ENCODE peak calls at places on chromosome 16, in eight cellular contexts. One of them, this sample, is unnamed.

GRCh38 chr16:46908540-46909372 is 24.6 kb downstream of the GPT2 start:
- DNase-seq in AG08396: peak
- DNase-seq in pons: peak
- DNase-seq in ureter: no peak
- DNase-seq in ascending aorta: no peak
- DNase-seq in stimulated activated naive B cell treated with anti-CD40 and anti-IgM and Interleukin-4, amounts not matched to agents 10 μg/mL and 1 μg/mL and 100 μg/mL, for 72 hours: no peak
- DNase-seq in RWPE1: peak
- DNase-seq in D341Med: peak
- DNase-seq in this sample: peak

GRCh38 chr16:71499775-71500364 is 10.7 kb upstream of the ZNF19 start:
- DNase-seq in pons: peak
- DNase-seq in ascending aorta: no peak
- DNase-seq in D341Med: peak
- DNase-seq in stimulated activated naive B cell treated with anti-CD40 and anti-IgM and Interleukin-4, amounts not matched to agents 10 μg/mL and 1 μg/mL and 100 μg/mL, for 72 hours: peak
- DNase-seq in ureter: peak
- DNase-seq in RWPE1: peak
- DNase-seq in AG08396: peak
- DNase-seq in this sample: no peak

GRCh38 chr16:30065943-30066881 is 652 bp downstream of the ALDOA start:
- DNase-seq in D341Med: no peak
- DNase-seq in AG08396: peak
- DNase-seq in pons: no peak
- DNase-seq in RWPE1: peak
- DNase-seq in ureter: no peak
- DNase-seq in stimulated activated naive B cell treated with anti-CD40 and anti-IgM and Interleukin-4, amounts not matched to agents 10 μg/mL and 1 μg/mL and 100 μg/mL, for 72 hours: no peak
- DNase-seq in ascending aorta: no peak
- DNase-seq in this sample: peak

GRCh38 chr16:87947356-87948118 is 3.7 kb upstream of the BANP start:
- DNase-seq in D341Med: no peak
- DNase-seq in pons: no peak
- DNase-seq in AG08396: no peak
- DNase-seq in ureter: no peak
- DNase-seq in stimulated activated naive B cell treated with anti-CD40 and anti-IgM and Interleukin-4, amounts not matched to agents 10 μg/mL and 1 μg/mL and 100 μg/mL, for 72 hours: no peak
- DNase-seq in RWPE1: no peak
- DNase-seq in ascending aorta: no peak
- DNase-seq in this sample: no peak

GRCh38 chr16:1184156-1184868 is 31.4 kb downstream of the CACNA1H start:
- DNase-seq in ascending aorta: no peak
- DNase-seq in AG08396: no peak
- DNase-seq in stimulated activated naive B cell treated with anti-CD40 and anti-IgM and Interleukin-4, amounts not matched to agents 10 μg/mL and 1 μg/mL and 100 μg/mL, for 72 hours: no peak
- DNase-seq in pons: no peak
- DNase-seq in RWPE1: no peak
- DNase-seq in D341Med: no peak
- DNase-seq in ureter: no peak
- DNase-seq in this sample: no peak

GRCh38 chr16:46884513-46885293 is 541 bp downstream of the GPT2 start:
- DNase-seq in RWPE1: no peak
- DNase-seq in stimulated activated naive B cell treated with anti-CD40 and anti-IgM and Interleukin-4, amounts not matched to agents 10 μg/mL and 1 μg/mL and 100 μg/mL, for 72 hours: peak
- DNase-seq in ureter: no peak
- DNase-seq in D341Med: peak
- DNase-seq in pons: peak
- DNase-seq in ascending aorta: no peak
- DNase-seq in AG08396: peak
- DNase-seq in this sample: no peak

GRCh38 chr16:62034236-62035114 is 1.8 kb downstream of the CDH8 start:
- DNase-seq in AG08396: no peak
- DNase-seq in ureter: no peak
- DNase-seq in D341Med: no peak
- DNase-seq in RWPE1: no peak
- DNase-seq in stimulated activated naive B cell treated with anti-CD40 and anti-IgM and Interleukin-4, amounts not matched to agents 10 μg/mL and 1 μg/mL and 100 μg/mL, for 72 hours: no peak
- DNase-seq in pons: no peak
- DNase-seq in ascending aorta: no peak
- DNase-seq in this sample: no peak

GRCh38 chr16:57185446-57185944 is 344 bp downstream of the PSME3IP1 start:
- DNase-seq in stimulated activated naive B cell treated with anti-CD40 and anti-IgM and Interleukin-4, amounts not matched to agents 10 μg/mL and 1 μg/mL and 100 μg/mL, for 72 hours: no peak
- DNase-seq in AG08396: peak
- DNase-seq in RWPE1: peak
- DNase-seq in ascending aorta: peak
- DNase-seq in ureter: peak
- DNase-seq in pons: no peak
- DNase-seq in D341Med: peak
- DNase-seq in this sample: peak

GRCh38 chr16:17519556-17519955 is 48.8 kb upstream of the XYLT1 start:
- DNase-seq in D341Med: no peak
- DNase-seq in ureter: no peak
- DNase-seq in ascending aorta: no peak
- DNase-seq in stimulated activated naive B cell treated with anti-CD40 and anti-IgM and Interleukin-4, amounts not matched to agents 10 μg/mL and 1 μg/mL and 100 μg/mL, for 72 hours: no peak
- DNase-seq in RWPE1: no peak
- DNase-seq in AG08396: no peak
- DNase-seq in pons: no peak
- DNase-seq in this sample: no peak

GRCh38 chr16:87465306-87465705 is 27.5 kb downstream of the ZCCHC14 start:
- DNase-seq in pons: no peak
- DNase-seq in RWPE1: peak
- DNase-seq in ureter: peak
- DNase-seq in stimulated activated naive B cell treated with anti-CD40 and anti-IgM and Interleukin-4, amounts not matched to agents 10 μg/mL and 1 μg/mL and 100 μg/mL, for 72 hours: no peak
- DNase-seq in ascending aorta: peak
- DNase-seq in AG08396: peak
- DNase-seq in D341Med: no peak
- DNase-seq in this sample: peak

GRCh38 chr16:13338044-13338443 is 436.6 kb downstream of the SHISA9 start:
- DNase-seq in ureter: no peak
- DNase-seq in ascending aorta: no peak
- DNase-seq in AG08396: no peak
- DNase-seq in RWPE1: no peak
- DNase-seq in pons: no peak
- DNase-seq in stimulated activated naive B cell treated with anti-CD40 and anti-IgM and Interleukin-4, amounts not matched to agents 10 μg/mL and 1 μg/mL and 100 μg/mL, for 72 hours: no peak
- DNase-seq in D341Med: no peak
- DNase-seq in this sample: no peak

GRCh38 chr16:87391950-87392822 is at the start of gene MAP1LC3B:
- DNase-seq in AG08396: peak
- DNase-seq in D341Med: peak
- DNase-seq in pons: peak
- DNase-seq in ascending aorta: peak
- DNase-seq in stimulated activated naive B cell treated with anti-CD40 and anti-IgM and Interleukin-4, amounts not matched to agents 10 μg/mL and 1 μg/mL and 100 μg/mL, for 72 hours: peak
- DNase-seq in RWPE1: peak
- DNase-seq in ureter: peak
- DNase-seq in this sample: peak

GRCh38 chr16:72815348-72816318 is 232.3 kb downstream of the ZFHX3 start:
- DNase-seq in RWPE1: no peak
- DNase-seq in pons: no peak
- DNase-seq in ascending aorta: no peak
- DNase-seq in ureter: no peak
- DNase-seq in AG08396: no peak
- DNase-seq in stimulated activated naive B cell treated with anti-CD40 and anti-IgM and Interleukin-4, amounts not matched to agents 10 μg/mL and 1 μg/mL and 100 μg/mL, for 72 hours: no peak
- DNase-seq in D341Med: no peak
- DNase-seq in this sample: no peak

GRCh38 chr16:700684-701584 is 4.7 kb downstream of the FBXL16 start:
- DNase-seq in ascending aorta: no peak
- DNase-seq in pons: no peak
- DNase-seq in stimulated activated naive B cell treated with anti-CD40 and anti-IgM and Interleukin-4, amounts not matched to agents 10 μg/mL and 1 μg/mL and 100 μg/mL, for 72 hours: no peak
- DNase-seq in ureter: no peak
- DNase-seq in D341Med: no peak
- DNase-seq in AG08396: peak
- DNase-seq in RWPE1: no peak
- DNase-seq in this sample: no peak

GRCh38 chr16:23362460-23363317 is 60.6 kb downstream of the SCNN1B start:
- DNase-seq in pons: no peak
- DNase-seq in RWPE1: peak
- DNase-seq in ureter: peak
- DNase-seq in AG08396: no peak
- DNase-seq in ascending aorta: no peak
- DNase-seq in D341Med: no peak
- DNase-seq in stimulated activated naive B cell treated with anti-CD40 and anti-IgM and Interleukin-4, amounts not matched to agents 10 μg/mL and 1 μg/mL and 100 μg/mL, for 72 hours: no peak
- DNase-seq in this sample: peak

GRCh38 chr16:51648521-51648920 is 497.5 kb upstream of the SALL1 start:
- DNase-seq in RWPE1: no peak
- DNase-seq in AG08396: no peak
- DNase-seq in pons: no peak
- DNase-seq in D341Med: no peak
- DNase-seq in stimulated activated naive B cell treated with anti-CD40 and anti-IgM and Interleukin-4, amounts not matched to agents 10 μg/mL and 1 μg/mL and 100 μg/mL, for 72 hours: no peak
- DNase-seq in ureter: no peak
- DNase-seq in ascending aorta: no peak
- DNase-seq in this sample: no peak

GRCh38 chr16:85234310-85235235 is 122.3 kb upstream of the CIBAR2 start:
- DNase-seq in D341Med: peak
- DNase-seq in ureter: no peak
- DNase-seq in stimulated activated naive B cell treated with anti-CD40 and anti-IgM and Interleukin-4, amounts not matched to agents 10 μg/mL and 1 μg/mL and 100 μg/mL, for 72 hours: no peak
- DNase-seq in ascending aorta: no peak
- DNase-seq in pons: no peak
- DNase-seq in RWPE1: peak
- DNase-seq in AG08396: peak
- DNase-seq in this sample: peak

GRCh38 chr16:86578499-86579267 is at the start of gene FOXL1:
- DNase-seq in pons: no peak
- DNase-seq in AG08396: peak
- DNase-seq in D341Med: no peak
- DNase-seq in RWPE1: no peak
- DNase-seq in ureter: no peak
- DNase-seq in stimulated activated naive B cell treated with anti-CD40 and anti-IgM and Interleukin-4, amounts not matched to agents 10 μg/mL and 1 μg/mL and 100 μg/mL, for 72 hours: no peak
- DNase-seq in ascending aorta: no peak
- DNase-seq in this sample: no peak

GRCh38 chr16:53666816-53667415 is 36.7 kb downstream of the RPGRIP1L start:
- DNase-seq in pons: no peak
- DNase-seq in AG08396: no peak
- DNase-seq in RWPE1: no peak
- DNase-seq in ascending aorta: no peak
- DNase-seq in D341Med: no peak
- DNase-seq in stimulated activated naive B cell treated with anti-CD40 and anti-IgM and Interleukin-4, amounts not matched to agents 10 μg/mL and 1 μg/mL and 100 μg/mL, for 72 hours: no peak
- DNase-seq in ureter: no peak
- DNase-seq in this sample: no peak

GRCh38 chr16:10876799-10877341 is at the start of gene CIITA:
- DNase-seq in D341Med: no peak
- DNase-seq in ascending aorta: peak
- DNase-seq in RWPE1: peak
- DNase-seq in pons: peak
- DNase-seq in ureter: peak
- DNase-seq in AG08396: peak
- DNase-seq in stimulated activated naive B cell treated with anti-CD40 and anti-IgM and Interleukin-4, amounts not matched to agents 10 μg/mL and 1 μg/mL and 100 μg/mL, for 72 hours: peak
- DNase-seq in this sample: peak

GRCh38 chr16:69443809-69444611 is 19.6 kb downstream of the CYB5B start:
- DNase-seq in AG08396: peak
- DNase-seq in ureter: no peak
- DNase-seq in stimulated activated naive B cell treated with anti-CD40 and anti-IgM and Interleukin-4, amounts not matched to agents 10 μg/mL and 1 μg/mL and 100 μg/mL, for 72 hours: no peak
- DNase-seq in ascending aorta: no peak
- DNase-seq in RWPE1: no peak
- DNase-seq in pons: peak
- DNase-seq in D341Med: peak
- DNase-seq in this sample: no peak

GRCh38 chr16:55933038-55933437 is 57.9 kb upstream of the CES5A start:
- DNase-seq in RWPE1: no peak
- DNase-seq in D341Med: no peak
- DNase-seq in pons: no peak
- DNase-seq in ureter: no peak
- DNase-seq in AG08396: no peak
- DNase-seq in stimulated activated naive B cell treated with anti-CD40 and anti-IgM and Interleukin-4, amounts not matched to agents 10 μg/mL and 1 μg/mL and 100 μg/mL, for 72 hours: no peak
- DNase-seq in ascending aorta: no peak
- DNase-seq in this sample: no peak

GRCh38 chr16:27408602-27409031 is 6.6 kb downstream of the IL21R start:
- DNase-seq in ureter: no peak
- DNase-seq in RWPE1: peak
- DNase-seq in D341Med: no peak
- DNase-seq in pons: no peak
- DNase-seq in stimulated activated naive B cell treated with anti-CD40 and anti-IgM and Interleukin-4, amounts not matched to agents 10 μg/mL and 1 μg/mL and 100 μg/mL, for 72 hours: peak
- DNase-seq in ascending aorta: no peak
- DNase-seq in AG08396: no peak
- DNase-seq in this sample: no peak

GRCh38 chr16:3945751-3946603 is 65.5 kb upstream of the CREBBP start:
- DNase-seq in AG08396: peak
- DNase-seq in pons: no peak
- DNase-seq in stimulated activated naive B cell treated with anti-CD40 and anti-IgM and Interleukin-4, amounts not matched to agents 10 μg/mL and 1 μg/mL and 100 μg/mL, for 72 hours: no peak
- DNase-seq in ascending aorta: no peak
- DNase-seq in D341Med: no peak
- DNase-seq in RWPE1: peak
- DNase-seq in ureter: no peak
- DNase-seq in this sample: peak

GRCh38 chr16:11258553-11259287 is 2.7 kb upstream of the SOCS1 start:
- DNase-seq in AG08396: no peak
- DNase-seq in pons: peak
- DNase-seq in stimulated activated naive B cell treated with anti-CD40 and anti-IgM and Interleukin-4, amounts not matched to agents 10 μg/mL and 1 μg/mL and 100 μg/mL, for 72 hours: peak
- DNase-seq in RWPE1: no peak
- DNase-seq in ascending aorta: no peak
- DNase-seq in D341Med: no peak
- DNase-seq in ureter: no peak
- DNase-seq in this sample: peak

GRCh38 chr16:64158941-64159588 is 962.8 kb downstream of the CDH11 start:
- DNase-seq in D341Med: no peak
- DNase-seq in RWPE1: no peak
- DNase-seq in pons: no peak
- DNase-seq in ureter: no peak
- DNase-seq in AG08396: no peak
- DNase-seq in stimulated activated naive B cell treated with anti-CD40 and anti-IgM and Interleukin-4, amounts not matched to agents 10 μg/mL and 1 μg/mL and 100 μg/mL, for 72 hours: no peak
- DNase-seq in ascending aorta: no peak
- DNase-seq in this sample: no peak

GRCh38 chr16:14445935-14446715 is 183.9 kb downstream of the PARN start:
- DNase-seq in D341Med: no peak
- DNase-seq in RWPE1: no peak
- DNase-seq in ureter: no peak
- DNase-seq in stimulated activated naive B cell treated with anti-CD40 and anti-IgM and Interleukin-4, amounts not matched to agents 10 μg/mL and 1 μg/mL and 100 μg/mL, for 72 hours: no peak
- DNase-seq in ascending aorta: no peak
- DNase-seq in AG08396: no peak
- DNase-seq in pons: no peak
- DNase-seq in this sample: no peak

GRCh38 chr16:26963109-26963508 is 103.6 kb upstream of the C16orf82 start:
- DNase-seq in RWPE1: no peak
- DNase-seq in stimulated activated naive B cell treated with anti-CD40 and anti-IgM and Interleukin-4, amounts not matched to agents 10 μg/mL and 1 μg/mL and 100 μg/mL, for 72 hours: no peak
- DNase-seq in ascending aorta: no peak
- DNase-seq in AG08396: peak
- DNase-seq in D341Med: peak
- DNase-seq in ureter: no peak
- DNase-seq in pons: no peak
- DNase-seq in this sample: no peak

GRCh38 chr16:89917773-89918452 is 749 bp upstream of the MC1R start:
- DNase-seq in AG08396: peak
- DNase-seq in ascending aorta: peak
- DNase-seq in stimulated activated naive B cell treated with anti-CD40 and anti-IgM and Interleukin-4, amounts not matched to agents 10 μg/mL and 1 μg/mL and 100 μg/mL, for 72 hours: peak
- DNase-seq in D341Med: peak
- DNase-seq in pons: no peak
- DNase-seq in RWPE1: peak
- DNase-seq in ureter: peak
- DNase-seq in this sample: peak

GRCh38 chr16:24445216-24445615 is 94.2 kb upstream of the RBBP6 start:
- DNase-seq in stimulated activated naive B cell treated with anti-CD40 and anti-IgM and Interleukin-4, amounts not matched to agents 10 μg/mL and 1 μg/mL and 100 μg/mL, for 72 hours: no peak
- DNase-seq in RWPE1: no peak
- DNase-seq in AG08396: no peak
- DNase-seq in pons: no peak
- DNase-seq in D341Med: no peak
- DNase-seq in ascending aorta: no peak
- DNase-seq in ureter: no peak
- DNase-seq in this sample: no peak